ENCODE peak calls at places on chromosomes 12 and 14, in nine cellular contexts. Z, I, C, B, N, W, K, T and L are unnamed samples.
A peak's percentile ranks its signal among the peaks of the same experiment; 100 is the strongest.

GRCh38 chr12:3117628-3118027 is 40.4 kb downstream of the TSPAN9 start:
- DNase-seq in Z (no peak), I (no peak), C (no peak), B (no peak), N (no peak), W (no peak), K (peak; percentile 93), T (no peak), L (no peak)

GRCh38 chr14:55099741-55100140 is 29.3 kb upstream of the LGALS3 start:
- DNase-seq in Z (no peak), I (no peak), C (no peak), B (no peak), N (no peak), W (no peak), K (peak; percentile 55), T (no peak), L (peak; percentile 45)

GRCh38 chr12:115973066-115973465 is 304.4 kb downstream of the MED13L start:
- DNase-seq in Z (no peak), I (no peak), C (no peak), B (no peak), N (no peak), W (no peak), K (peak; percentile 62), T (no peak), L (no peak)

GRCh38 chr14:59997496-59997895 is 77.6 kb downstream of the LRRC9 start:
- DNase-seq in Z (no peak), I (no peak), C (no peak), B (no peak), N (no peak), W (no peak), K (no peak), T (peak; percentile 16), L (peak; percentile 8)

GRCh38 chr12:105561981-105562726 is 231.7 kb downstream of the C12orf75 start:
- DNase-seq in Z (no peak), I (peak; percentile 76), C (no peak), B (no peak), N (peak; percentile 73), W (no peak), K (peak; percentile 90), T (no peak), L (no peak)

GRCh38 chr14:71324767-71325272 is 417.6 kb downstream of the PCNX1 start:
- DNase-seq in Z (peak; percentile 78), I (no peak), C (no peak), B (no peak), N (no peak), W (peak; percentile 89), K (peak; percentile 38), T (peak; percentile 79), L (no peak)

GRCh38 chr12:46998811-46999368 is 80.5 kb upstream of the PCED1B start:
- DNase-seq in Z (no peak), I (no peak), C (no peak), B (no peak), N (no peak), W (no peak), K (peak; percentile 82), T (no peak), L (no peak)

GRCh38 chr14:35332517-35333346 is 40.5 kb downstream of the PSMA6 start:
- DNase-seq in Z (no peak), I (no peak), C (no peak), B (no peak), N (no peak), W (no peak), K (no peak), T (peak; percentile 68), L (no peak)

GRCh38 chr14:100857196-100857922 is 31.4 kb downstream of the MEG3 start:
- DNase-seq in Z (no peak), I (no peak), C (no peak), B (no peak), N (no peak), W (no peak), K (no peak), T (no peak), L (no peak)

GRCh38 chr14:53380508-53381225 is 227.5 kb upstream of the DDHD1 start:
- DNase-seq in Z (no peak), I (no peak), C (no peak), B (no peak), N (no peak), W (no peak), K (no peak), T (no peak), L (no peak)

GRCh38 chr14:97021001-97021400 is 223.8 kb downstream of the VRK1 start:
- DNase-seq in Z (peak; percentile 5), I (no peak), C (peak; percentile 46), B (no peak), N (no peak), W (no peak), K (no peak), T (peak; percentile 53), L (no peak)

GRCh38 chr14:87001333-87001732 is 991.6 kb downstream of the GALC start:
- DNase-seq in Z (no peak), I (no peak), C (no peak), B (no peak), N (no peak), W (no peak), K (no peak), T (no peak), L (no peak)

GRCh38 chr12:121628037-121628436 is 1.7 kb downstream of the ORAI1 start:
- DNase-seq in Z (peak; percentile 65), I (no peak), C (peak; percentile 90), B (no peak), N (no peak), W (no peak), K (no peak), T (peak; percentile 67), L (no peak)

GRCh38 chr12:3777206-3777809 is 24.4 kb upstream of the CRACR2A start:
- DNase-seq in Z (peak; percentile 12), I (peak; percentile 33), C (no peak), B (no peak), N (no peak), W (no peak), K (peak; percentile 43), T (peak; percentile 60), L (no peak)

GRCh38 chr14:53715390-53715730 is 241.3 kb downstream of the BMP4 start:
- DNase-seq in Z (no peak), I (peak; percentile 32), C (no peak), B (no peak), N (no peak), W (no peak), K (peak; percentile 28), T (no peak), L (no peak)

GRCh38 chr12:64672925-64673409 is 62.7 kb downstream of the RASSF3 start:
- DNase-seq in Z (peak; percentile 93), I (peak; percentile 56), C (no peak), B (no peak), N (peak; percentile 42), W (no peak), K (peak; percentile 66), T (no peak), L (no peak)

GRCh38 chr12:28033538-28033915 is 61.0 kb upstream of the PTHLH start:
- DNase-seq in Z (no peak), I (no peak), C (no peak), B (no peak), N (no peak), W (no peak), K (peak; percentile 74), T (no peak), L (no peak)

GRCh38 chr12:30882706-30883105 is 43.8 kb upstream of the TSPAN11 start:
- DNase-seq in Z (no peak), I (no peak), C (no peak), B (no peak), N (no peak), W (no peak), K (no peak), T (peak; percentile 15), L (no peak)

GRCh38 chr14:42654707-42655106 is 1048.0 kb downstream of the LRFN5 start:
- DNase-seq in Z (no peak), I (no peak), C (no peak), B (no peak), N (no peak), W (no peak), K (no peak), T (no peak), L (no peak)

GRCh38 chr12:47817272-47818006 is 2.3 kb downstream of the HDAC7 start:
- DNase-seq in Z (no peak), I (no peak), C (no peak), B (no peak), N (no peak), W (no peak), K (no peak), T (no peak), L (no peak)

DNA sequence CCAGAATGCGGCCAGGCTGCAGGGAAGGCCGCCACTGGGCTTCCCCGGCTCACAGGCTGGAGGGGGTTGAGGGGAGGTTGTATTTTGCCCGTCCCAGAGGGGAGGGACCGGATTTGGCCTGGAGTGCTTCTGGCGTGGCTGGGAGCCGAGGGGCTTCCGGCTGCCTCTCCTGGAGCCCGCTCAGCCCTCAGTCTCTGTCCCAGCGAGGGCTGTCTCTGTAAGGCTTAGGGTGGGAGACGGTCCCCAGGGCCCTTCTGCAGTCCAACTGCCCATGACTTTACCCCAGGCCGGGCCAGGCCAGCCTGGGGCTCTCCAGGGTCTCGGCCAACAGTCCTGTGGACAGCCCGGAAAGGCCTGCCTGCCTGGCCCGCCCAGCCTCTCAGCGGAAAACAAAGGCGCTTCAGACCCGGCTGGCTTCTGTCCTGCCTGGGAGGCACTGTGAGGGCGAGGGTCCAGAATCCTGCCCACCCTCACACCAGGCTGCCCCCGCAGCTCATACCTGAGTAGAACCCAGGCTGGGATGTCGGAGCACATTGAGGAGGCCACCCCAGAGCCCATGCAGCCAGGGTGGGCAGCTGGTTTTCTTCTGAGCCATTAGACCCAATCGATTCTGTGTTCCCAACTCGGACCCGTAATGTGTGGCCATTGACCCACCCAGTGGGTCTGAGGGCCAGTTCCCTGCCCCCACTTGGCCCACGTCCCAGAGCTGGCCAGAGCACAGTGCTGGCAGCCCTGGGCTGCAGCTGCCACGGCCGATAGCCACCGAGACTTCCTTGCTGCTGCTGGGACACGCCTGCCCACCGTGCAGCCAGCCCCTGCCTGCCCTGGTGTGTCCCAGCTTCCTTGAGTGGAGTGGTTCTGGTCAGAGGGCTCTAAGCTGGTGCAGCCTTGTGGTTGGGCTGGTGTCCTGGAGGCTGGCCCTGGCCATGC is 1.6 kb downstream of the CRIP2 start:
- DNase-seq in Z (no peak), I (no peak), C (no peak), B (no peak), N (peak; percentile 52), W (no peak), K (peak; percentile 18), T (no peak), L (no peak)
- TF ChIP-seq POLR2A in Z (no peak), I (no peak), C (no peak), B (no peak), N (no peak), W (no peak), K (peak; percentile 7), T (no peak), L (no peak)

GRCh38 chr12:1795785-1796514 is 24.4 kb upstream of the LRTM2 start:
- DNase-seq in Z (peak; percentile 82), I (peak; percentile 73), C (peak; percentile 94), B (peak; percentile 95), N (peak; percentile 94), W (peak; percentile 73), K (peak; percentile 81), T (peak; percentile 97), L (peak; percentile 89)
- TF ChIP-seq POLR2A in Z (no peak), I (peak; percentile 94), C (no peak), B (no peak), N (no peak), W (peak; percentile 90), K (peak; percentile 43), T (peak; percentile 83), L (peak; percentile 92)

GRCh38 chr12:15910864-15911696 is at the start of gene DERA:
- DNase-seq in Z (peak; percentile 65), I (peak; percentile 28), C (peak; percentile 81), B (peak; percentile 86), N (peak; percentile 82), W (no peak), K (peak; percentile 68), T (peak; percentile 84), L (peak; percentile 52)
- TF ChIP-seq POLR2A in Z (peak; percentile 57), I (no peak), C (no peak), B (no peak), N (peak; percentile 81), W (peak; percentile 88), K (peak; percentile 67), T (peak; percentile 76), L (peak; percentile 81)

GRCh38 chr12:45575823-45576448 is 153.6 kb upstream of the ARID2 start:
- DNase-seq in Z (no peak), I (no peak), C (no peak), B (no peak), N (no peak), W (peak; percentile 31), K (no peak), T (peak; percentile 55), L (no peak)
- TF ChIP-seq POLR2A in Z (no peak), I (no peak), C (no peak), B (no peak), N (no peak), W (no peak), K (no peak), T (no peak), L (no peak)